ENCODE peak calls at places on chromosomes 6 and 20, in nine cellular contexts. D is astrocyte of the cerebellum; U is posterior vena cava; C is LoVo; J is DMS153; B is CD4-positive, CD25-positive, alpha-beta regulatory T cell; N is CD8-positive, alpha-beta T cell; I is brain microvascular endothelial cell; M is NCI-H1417. Y is an unnamed sample.
A peak's percentile ranks its signal among the peaks of the same experiment; 100 is the strongest.

GRCh38 chr6:17478223-17478907 is 85.0 kb downstream of the CAP2 start:
- DNase-seq in U (no peak), C (no peak), M (no peak), I (no peak), D (no peak), B (no peak), J (no peak), N (no peak), Y (no peak)

GRCh38 chr20:51346686-51347485 is 195.6 kb downstream of the NFATC2 start:
- DNase-seq in I (peak; percentile 81), J (no peak), C (no peak), B (no peak), D (no peak), M (no peak), N (no peak), U (peak; percentile 64), Y (peak; percentile 24)

GRCh38 chr6:13234130-13234529 is 94.2 kb downstream of the TBC1D7 start:
- DNase-seq in B (no peak), N (no peak), J (no peak), D (no peak), U (no peak), M (no peak), C (no peak), I (no peak), Y (no peak)

GRCh38 chr6:17883665-17884500 is 103.6 kb downstream of the KIF13A start:
- DNase-seq in B (no peak), M (no peak), C (no peak), N (no peak), D (no peak), J (no peak), U (no peak), I (no peak), Y (no peak)

GRCh38 chr6:116682334-116682712 is 1.3 kb downstream of the KPNA5 start:
- DNase-seq in D (peak; percentile 29), U (no peak), C (no peak), I (peak; percentile 3), N (no peak), B (peak; percentile 76), M (peak; percentile 6), J (peak; percentile 9), Y (no peak)

GRCh38 chr6:52108128-52108527 is 20.7 kb upstream of the PKHD1 start:
- DNase-seq in C (no peak), B (no peak), N (no peak), U (no peak), J (no peak), D (no peak), I (no peak), M (no peak), Y (no peak)

GRCh38 chr6:132648356-132648755 is 10.6 kb downstream of the TAAR1 start:
- DNase-seq in N (no peak), U (no peak), D (peak; percentile 57), B (peak; percentile 59), M (no peak), J (no peak), C (no peak), I (peak; percentile 60), Y (peak; percentile 1)

GRCh38 chr20:46348231-46348803 is 40.0 kb upstream of the CDH22 start:
- DNase-seq in B (no peak), N (no peak), I (peak; percentile 24), J (no peak), U (no peak), M (peak; percentile 57), D (no peak), C (no peak), Y (no peak)

GRCh38 chr6:27890351-27891299 is 21.6 kb downstream of the OR2B2 start:
- DNase-seq in C (peak; percentile 91), N (peak; percentile 64), J (peak; percentile 89), B (peak; percentile 96), U (no peak), D (peak; percentile 87), I (peak; percentile 87), M (peak; percentile 93), Y (peak; percentile 94)

GRCh38 chr6:125123468-125124249 is 29.9 kb upstream of the TPD52L1 start:
- DNase-seq in B (no peak), U (no peak), N (no peak), D (no peak), M (no peak), I (no peak), J (no peak), C (no peak), Y (no peak)

GRCh38 chr6:4379958-4380357 is 244.6 kb upstream of the ECI2 start:
- DNase-seq in C (no peak), D (no peak), J (no peak), M (no peak), U (no peak), N (no peak), I (no peak), B (no peak), Y (no peak)

GRCh38 chr6:56713285-56713684 is 70.6 kb upstream of the DST start:
- DNase-seq in I (peak; percentile 86), J (no peak), B (no peak), M (no peak), C (peak; percentile 60), N (no peak), D (peak; percentile 81), U (no peak), Y (peak; percentile 72)

GRCh38 chr6:52503344-52503747 is 73.5 kb downstream of the TRAM2 start:
- DNase-seq in C (no peak), U (no peak), I (no peak), N (no peak), M (peak; percentile 39), D (no peak), J (peak; percentile 31), B (no peak), Y (peak; percentile 54)

GRCh38 chr6:73566954-73567591 is 46.2 kb upstream of the EEF1A1 start:
- DNase-seq in U (peak; percentile 86), N (no peak), M (no peak), I (peak; percentile 59), B (no peak), D (no peak), C (peak; percentile 89), J (no peak), Y (peak; percentile 74)

GRCh38 chr20:61161649-61162210 is 90.3 kb upstream of the CDH4 start:
- DNase-seq in B (no peak), J (no peak), C (no peak), U (no peak), D (no peak), I (no peak), N (no peak), M (no peak), Y (no peak)

GRCh38 chr6:150212745-150213144 is 69.9 kb downstream of the PPP1R14C start:
- DNase-seq in M (peak; percentile 9), U (no peak), C (no peak), J (peak; percentile 33), B (no peak), D (no peak), N (no peak), I (no peak), Y (no peak)

GRCh38 chr6:24340998-24341934 is 16.6 kb downstream of the DCDC2 start:
- DNase-seq in J (no peak), M (no peak), D (no peak), N (no peak), U (no peak), C (no peak), B (no peak), I (no peak), Y (peak; percentile 95)

GRCh38 chr6:37987559-37987958 is 168.0 kb downstream of the ZFAND3 start:
- DNase-seq in N (no peak), U (no peak), J (no peak), I (no peak), B (no peak), D (no peak), M (no peak), C (no peak), Y (no peak)

GRCh38 chr6:144264270-144265060 is 20.7 kb upstream of the UTRN start:
- DNase-seq in N (no peak), C (peak; percentile 56), I (peak; percentile 94), D (peak; percentile 90), J (no peak), M (no peak), U (no peak), B (no peak), Y (peak; percentile 64)

GRCh38 chr6:53154794-53155193 is 6.2 kb upstream of the GCM1 start:
- DNase-seq in N (no peak), I (no peak), J (no peak), C (no peak), D (no peak), M (no peak), B (no peak), U (no peak), Y (no peak)

GRCh38 chr20:63574156-63574828 is at the start of gene HELZ2:
- DNase-seq in U (peak; percentile 93), D (no peak), B (peak; percentile 77), M (peak; percentile 68), J (no peak), N (peak; percentile 50), I (peak; percentile 61), C (peak; percentile 81), Y (no peak)

GRCh38 chr20:19977373-19977770 is 39.8 kb upstream of the NAA20 start:
- DNase-seq in U (no peak), B (no peak), M (no peak), C (no peak), J (no peak), I (no peak), N (no peak), D (no peak), Y (no peak)

GRCh38 chr6:45655630-45656422 is 278.1 kb upstream of the SUPT3H start:
- DNase-seq in I (peak; percentile 98), D (peak; percentile 99), C (peak; percentile 93), J (no peak), M (no peak), B (no peak), U (no peak), N (no peak), Y (peak; percentile 82)

Y was measured in A549.